ENCODE peak calls at places on chromosomes 2 and 18, in ten cellular contexts. I is stimulated activated CD4-positive, alpha-beta T cell treated with anti-CD3 and anti-CD28 coated beads, TNF-alpha, amount 100 ng/mL, for 48 hours; Q is NCI-H1092 treated with DMSO at 0.1 percent for 48 hours; T is retinal pigment epithelial cell; Z is Caki2; E is NCI-H460; W is foreskin melanocyte; G is stimulated activated naive CD4-positive, alpha-beta T cell; R is heart left ventricle; M is HCT116. L is an unnamed sample.

GRCh38 chr2:45184606-45185005 is 175.4 kb upstream of the SIX2 start:
- DNase-seq in T (peak; percentile 73), G (no peak), R (no peak), W (no peak), I (no peak), M (peak; percentile 28), Z (peak; percentile 46), Q (no peak), E (no peak), L (no peak)

GRCh38 chr2:193695367-193695766 is 1500.6 kb upstream of the TMEFF2 start:
- DNase-seq in M (peak; percentile 22), W (no peak), G (no peak), Z (no peak), T (peak; percentile 10), I (no peak), R (no peak), Q (peak; percentile 27), E (peak; percentile 33), L (no peak)

GRCh38 chr2:3268705-3269029 is 109.0 kb downstream of the EIPR1 start:
- DNase-seq in Z (no peak), G (no peak), Q (no peak), I (no peak), T (no peak), R (no peak), W (no peak), M (no peak), E (no peak), L (no peak)

GRCh38 chr2:232236200-232236599 is 142.4 kb upstream of the ALPP start:
- DNase-seq in T (no peak), G (no peak), R (no peak), E (no peak), M (peak; percentile 46), I (no peak), Z (no peak), Q (no peak), W (no peak), L (no peak)

GRCh38 chr2:174063492-174064092 is 98.4 kb upstream of the SP3 start:
- DNase-seq in T (no peak), G (no peak), R (no peak), M (no peak), E (no peak), I (no peak), Z (no peak), Q (no peak), W (no peak), L (no peak)

GRCh38 chr2:213451542-213452256 is 167.4 kb downstream of the SPAG16 start:
- DNase-seq in E (no peak), Z (no peak), T (no peak), G (no peak), I (no peak), R (no peak), Q (no peak), M (no peak), W (no peak), L (no peak)

GRCh38 chr2:183035954-183036669 is 2.1 kb downstream of the NCKAP1 start:
- DNase-seq in R (no peak), Z (no peak), G (no peak), T (no peak), I (no peak), M (no peak), E (no peak), W (no peak), Q (no peak), L (no peak)

GRCh38 chr2:86047575-86048382 is 57.9 kb downstream of the POLR1A start:
- DNase-seq in E (no peak), I (no peak), M (no peak), Z (no peak), Q (no peak), W (no peak), R (no peak), G (no peak), T (no peak), L (no peak)

GRCh38 chr2:218039171-218039570 is 29.9 kb upstream of the RUFY4 start:
- DNase-seq in Q (no peak), Z (peak; percentile 57), R (no peak), W (peak; percentile 8), I (no peak), G (no peak), E (no peak), M (no peak), T (no peak), L (no peak)

GRCh38 chr18:41992698-41993097 is 37.7 kb downstream of the PIK3C3 start:
- DNase-seq in G (no peak), Q (no peak), I (no peak), T (no peak), W (no peak), Z (no peak), M (no peak), E (no peak), R (no peak), L (no peak)

GRCh38 chr2:74391209-74391579 is 11.1 kb upstream of the DCTN1 start:
- DNase-seq in Q (no peak), R (no peak), E (no peak), Z (peak; percentile 12), G (no peak), M (no peak), W (no peak), I (no peak), T (no peak), L (no peak)

GRCh38 chr2:170425291-170425751 is 247.4 kb downstream of the MYO3B start:
- DNase-seq in Z (no peak), W (peak; percentile 51), I (no peak), G (no peak), M (no peak), T (no peak), R (no peak), E (no peak), Q (no peak), L (no peak)

GRCh38 chr2:96095116-96095636 is 21.2 kb downstream of the ADRA2B start:
- DNase-seq in W (no peak), Q (peak; percentile 4), T (no peak), I (no peak), E (no peak), R (no peak), Z (no peak), G (no peak), M (no peak), L (no peak)

GRCh38 chr2:40101076-40101688 is 322.1 kb upstream of the THUMPD2 start:
- DNase-seq in E (no peak), I (no peak), Q (no peak), Z (no peak), G (no peak), W (no peak), R (no peak), M (no peak), T (peak; percentile 93), L (no peak)

GRCh38 chr2:231684314-231685223 is 23.8 kb upstream of the PTMA start:
- DNase-seq in M (no peak), Z (no peak), W (peak; percentile 76), E (no peak), G (no peak), I (no peak), Q (peak; percentile 87), R (peak; percentile 57), T (no peak), L (no peak)

GRCh38 chr18:67300498-67300897 is 216.0 kb downstream of the DSEL start:
- DNase-seq in T (no peak), I (no peak), R (no peak), E (no peak), Q (no peak), W (no peak), Z (no peak), M (no peak), G (no peak), L (peak; percentile 17)

GRCh38 chr2:181072486-181072885 is 92.1 kb downstream of the UBE2E3 start:
- DNase-seq in G (no peak), M (no peak), I (no peak), R (no peak), T (no peak), Z (no peak), W (no peak), Q (no peak), E (no peak), L (no peak)

GRCh38 chr2:20314562-20315521 is 35.8 kb downstream of the PUM2 start:
- DNase-seq in W (no peak), I (no peak), Z (no peak), E (no peak), G (no peak), M (no peak), T (no peak), Q (no peak), R (no peak), L (no peak)

GRCh38 chr2:240818543-240819403 is 1.2 kb downstream of the KIF1A start:
- DNase-seq in Q (peak; percentile 39), T (no peak), I (no peak), M (no peak), G (no peak), Z (no peak), W (no peak), E (no peak), R (no peak), L (no peak)

GRCh38 chr2:84874381-84875212 is 6.3 kb downstream of the TRABD2A start:
- DNase-seq in R (no peak), T (no peak), Z (no peak), G (peak; percentile 43), E (no peak), M (no peak), W (no peak), Q (no peak), I (no peak), L (no peak)

GRCh38 chr2:26300234-26300641 is 45.7 kb upstream of the SELENOI start:
- DNase-seq in T (no peak), G (no peak), M (no peak), R (no peak), W (no peak), Z (no peak), I (no peak), Q (no peak), E (no peak), L (no peak)

GRCh38 chr2:170842785-170843184 is 26.1 kb downstream of the GAD1 start:
- DNase-seq in Z (no peak), I (no peak), E (no peak), M (no peak), Q (no peak), G (no peak), R (no peak), W (no peak), T (no peak), L (no peak)

GRCh38 chr2:105397959-105398521 is 811 bp downstream of the FHL2 start:
- DNase-seq in I (no peak), G (no peak), E (no peak), M (no peak), Z (no peak), W (no peak), T (no peak), Q (no peak), R (no peak), L (no peak)

GRCh38 chr2:16645771-16646559 is 19.7 kb downstream of the CYRIA start:
- DNase-seq in I (no peak), W (no peak), T (no peak), R (no peak), Z (no peak), E (no peak), Q (no peak), M (no peak), G (no peak), L (no peak)

GRCh38 chr2:230987137-230988020 is 8.5 kb upstream of the SPATA3 start:
- DNase-seq in E (peak; percentile 71), I (peak; percentile 60), Q (peak; percentile 42), M (peak; percentile 51), W (peak; percentile 57), Z (peak; percentile 58), R (peak; percentile 75), G (peak; percentile 60), T (peak; percentile 12), L (peak; percentile 76)

GRCh38 chr2:1671916-1672315 is 72.4 kb downstream of the PXDN start:
- DNase-seq in Z (no peak), R (no peak), Q (no peak), T (no peak), I (no peak), W (no peak), G (no peak), M (no peak), E (no peak), L (no peak)

GRCh38 chr18:76130845-76131244 is 364.2 kb downstream of the ZNF516 start:
- DNase-seq in W (no peak), Z (no peak), M (no peak), I (no peak), T (no peak), Q (no peak), R (no peak), G (no peak), E (no peak), L (no peak)

GRCh38 chr2:217826505-217826904 is 176.3 kb downstream of the TNS1 start:
- DNase-seq in T (no peak), Z (no peak), G (no peak), I (no peak), R (peak; percentile 75), Q (no peak), M (no peak), E (no peak), W (no peak), L (no peak)